ENCODE peak calls at places on chromosomes 6 and 20, in four cellular contexts. P is astrocyte, L is H1, O is fibroblast of mammary gland. W is an unnamed sample.

GRCh38 chr6:149933036-149933435 is 8.8 kb upstream of the ULBP2 start:
- DNase-seq in L (no peak), P (no peak), O (no peak), W (no peak)

GRCh38 chr6:137013031-137013430 is 31.7 kb downstream of the IL20RA start:
- DNase-seq in L (no peak), O (peak; percentile 31), P (peak; percentile 88), W (peak; percentile 82)

GRCh38 chr6:82818727-82819126 is 246.9 kb downstream of the UBE3D start:
- DNase-seq in L (no peak), P (peak; percentile 77), O (peak; percentile 84), W (peak; percentile 56)

GRCh38 chr20:61146006-61146405 is 106.1 kb upstream of the CDH4 start:
- DNase-seq in L (no peak), P (no peak), O (peak; percentile 21), W (peak; percentile 27)

GRCh38 chr20:37315293-37316110 is 26.0 kb downstream of the MANBAL start:
- DNase-seq in O (peak; percentile 85), L (no peak), P (peak; percentile 84), W (peak; percentile 87)

GRCh38 chr6:143007626-143008025 is 53.1 kb upstream of the AIG1 start:
- DNase-seq in L (no peak), P (no peak), O (peak; percentile 87), W (peak; percentile 84)

GRCh38 chr6:40894962-40895799 is 143.8 kb downstream of the UNC5CL start:
- DNase-seq in L (peak; percentile 46), O (peak; percentile 57), P (peak; percentile 25), W (peak; percentile 70)

GRCh38 chr6:36285797-36286196 is 15.9 kb downstream of the PNPLA1 start:
- DNase-seq in P (no peak), O (no peak), L (no peak), W (no peak)

GRCh38 chr6:131451330-131452195 is 121.5 kb upstream of the ARG1 start:
- DNase-seq in O (no peak), P (no peak), L (no peak), W (no peak)

GRCh38 chr20:40651121-40651520 is 37.9 kb downstream of the MAFB start:
- DNase-seq in O (peak; percentile 26), L (no peak), P (peak; percentile 16), W (peak; percentile 8)

GRCh38 chr6:26243132-26243531 is 121.9 kb upstream of the BTN3A2 start:
- DNase-seq in L (no peak), P (no peak), O (no peak), W (no peak)

GRCh38 chr20:63941282-63942060 is 14.7 kb downstream of the UCKL1 start:
- DNase-seq in O (peak; percentile 23), L (peak; percentile 96), P (no peak), W (no peak)

GRCh38 chr6:112296122-112296521 is 41.8 kb upstream of the LAMA4 start:
- DNase-seq in L (no peak), O (peak; percentile 76), P (peak; percentile 44), W (peak; percentile 71)

GRCh38 chr6:71419217-71419953 is 130.8 kb downstream of the OGFRL1 start:
- DNase-seq in O (peak; percentile 17), P (no peak), L (no peak), W (peak; percentile 31)

GRCh38 chr20:23232219-23232581 is 118.4 kb upstream of the NXT1 start:
- DNase-seq in L (no peak), P (no peak), O (no peak), W (no peak)

GRCh38 chr20:41078329-41078728 is 49.7 kb downstream of the TOP1 start:
- DNase-seq in P (peak; percentile 44), L (no peak), O (peak; percentile 51), W (peak; percentile 65)

GRCh38 chr6:157280153-157280552 is 43.2 kb downstream of the TMEM242 start:
- DNase-seq in P (no peak), O (no peak), L (no peak), W (no peak)

GRCh38 chr6:158960046-158960445 is 40.0 kb downstream of the RSPH3 start:
- DNase-seq in L (no peak), P (no peak), O (no peak), W (no peak)

GRCh38 chr6:90502866-90503407 is 83.9 kb downstream of the MAP3K7 start:
- DNase-seq in P (no peak), O (no peak), L (no peak), W (no peak)

DNA sequence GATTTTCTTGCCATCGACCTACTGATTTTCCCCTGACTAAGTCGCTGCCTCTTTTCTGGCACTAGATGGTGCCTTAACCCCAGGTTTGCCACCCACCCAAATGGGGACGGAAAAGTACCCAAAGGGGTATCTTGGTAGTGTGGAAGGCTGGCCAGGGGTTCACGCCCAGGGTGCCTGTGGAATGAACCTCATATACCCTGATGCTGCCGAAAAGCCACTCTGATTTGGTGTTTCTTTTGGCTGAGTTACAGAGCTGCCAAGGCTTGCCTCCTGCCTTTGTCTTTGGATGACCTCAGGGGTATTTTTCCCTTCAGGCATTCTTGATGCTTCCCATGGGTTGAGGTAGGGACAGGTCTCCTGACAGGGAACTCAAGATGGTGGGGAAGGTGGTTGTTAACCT is 78.1 kb downstream of the MAP3K7 start:
- DNase-seq in O (no peak), P (no peak), L (no peak), W (no peak)
- TF ChIP-seq CTCF in O (no peak), P (no peak), L (peak; percentile 51), W (no peak)

GRCh38 chr6:75206338-75207210 is 721 bp upstream of the COL12A1 start:
- DNase-seq in P (peak; percentile 57), L (no peak), O (peak; percentile 67), W (peak; percentile 57)

GRCh38 chr6:75203721-75204120 is 2.1 kb downstream of the COL12A1 start:
- DNase-seq in O (peak; percentile 72), P (peak; percentile 45), L (no peak), W (peak; percentile 66)

GRCh38 chr6:75204222-75204958 is 1.5 kb downstream of the COL12A1 start:
- DNase-seq in L (no peak), O (peak; percentile 96), P (peak; percentile 87), W (peak; percentile 90)

GRCh38 chr6:75205776-75206334 is at the start of gene COL12A1:
- DNase-seq in P (peak; percentile 99), O (peak; percentile 99), L (no peak), W (peak; percentile 100)

DNA sequence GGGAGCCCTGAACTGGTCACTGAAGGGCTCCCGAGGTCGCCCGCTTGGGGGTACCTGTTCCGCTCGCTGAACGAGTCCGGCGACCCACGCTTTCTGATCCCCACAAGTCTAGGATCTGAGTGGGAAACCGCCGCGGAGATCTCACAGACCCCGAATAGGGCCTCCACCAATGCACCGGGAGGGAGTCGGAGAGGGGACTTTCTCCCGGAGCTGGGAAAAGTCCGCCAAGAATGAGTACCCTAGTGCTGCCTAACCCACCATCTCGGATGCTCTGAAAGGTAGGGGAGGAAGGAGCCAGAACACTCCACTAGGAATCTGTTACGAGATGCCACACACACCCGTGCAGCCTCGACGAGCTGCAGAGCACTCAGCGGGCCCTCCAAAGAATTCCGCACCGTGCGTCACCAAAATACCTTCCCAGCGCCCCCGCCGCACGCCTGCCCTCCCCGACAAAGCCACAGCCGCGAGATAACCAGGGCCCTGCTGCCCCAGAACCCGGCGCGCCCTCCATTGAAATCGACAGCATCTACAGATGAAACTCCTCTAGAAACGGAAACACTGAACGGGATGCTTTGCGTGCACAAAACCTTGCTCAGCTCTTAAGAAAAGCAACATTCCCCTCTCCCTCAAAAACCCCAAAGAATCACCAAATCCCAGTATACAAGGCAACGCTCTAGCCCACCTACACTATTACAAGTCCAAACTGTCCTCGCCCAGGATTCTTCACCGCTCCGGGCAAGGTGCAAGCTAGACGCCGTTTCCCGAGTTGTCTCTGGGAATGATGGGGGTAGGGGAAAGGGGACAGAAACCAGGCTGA is 686 bp downstream of the COL12A1 start:
- DNase-seq in L (no peak), O (peak; percentile 70), P (peak; percentile 85), W (peak; percentile 75)
- H3K4me3 ChIP-seq in L (peak overlapping the region; percentile 77), O (peak overlapping the region; percentile 99), P (peak overlapping the region; percentile 99), W (peak overlapping the region; percentile 100)

GRCh38 chr20:25299801-25300200 is 51.9 kb downstream of the PYGB start:
- DNase-seq in O (peak; percentile 33), P (peak; percentile 47), L (no peak), W (no peak)
- TF ChIP-seq CTCF in O (no peak), P (no peak), L (no peak), W (peak; percentile 4)

GRCh38 chr6:109800771-109801170 is 109.7 kb downstream of the FIG4 start:
- DNase-seq in O (no peak), L (no peak), P (no peak), W (no peak)

GRCh38 chr6:109804020-109804419 is 112.9 kb downstream of the FIG4 start:
- DNase-seq in O (no peak), L (no peak), P (no peak), W (no peak)

GRCh38 chr6:109795994-109796555 is 105.0 kb downstream of the FIG4 start:
- DNase-seq in L (no peak), P (peak; percentile 37), O (peak; percentile 53), W (peak; percentile 60)

GRCh38 chr6:109801794-109802193 is 110.7 kb downstream of the FIG4 start:
- DNase-seq in O (no peak), P (no peak), L (no peak), W (no peak)

DNA sequence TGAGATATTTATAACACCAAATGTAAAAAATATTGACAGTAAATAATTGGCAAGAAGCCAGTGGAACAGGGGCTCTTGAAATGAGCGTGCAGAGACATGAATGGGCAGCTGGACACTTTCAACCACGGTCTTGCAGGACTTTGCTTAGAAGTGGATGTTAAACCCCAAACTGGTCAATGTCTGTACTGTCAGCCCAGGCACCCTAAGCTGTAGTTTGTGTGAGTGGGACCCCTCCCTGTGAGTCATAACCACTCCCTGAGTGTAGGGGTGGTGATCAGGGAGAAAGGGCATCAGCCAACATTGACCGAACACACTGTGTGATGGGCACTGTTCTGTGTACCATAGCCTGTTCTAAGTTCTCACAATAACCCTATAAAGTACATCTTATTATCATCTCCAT is 108.6 kb downstream of the FIG4 start:
- DNase-seq in P (no peak), O (peak; percentile 56), L (no peak), W (no peak)
- H3K4me3 ChIP-seq in P (no peak overlapping the region), O (no peak overlapping the region), L (no peak overlapping the region), W (no peak overlapping the region)

GRCh38 chr20:10047427-10047826 is 12.6 kb downstream of the ANKEF1 start:
- DNase-seq in P (no peak), L (peak; percentile 17), O (peak; percentile 11), W (no peak)
- TF ChIP-seq CTCF in P (peak; percentile 3), L (peak; percentile 73), O (peak; percentile 20), W (no peak)

DNA sequence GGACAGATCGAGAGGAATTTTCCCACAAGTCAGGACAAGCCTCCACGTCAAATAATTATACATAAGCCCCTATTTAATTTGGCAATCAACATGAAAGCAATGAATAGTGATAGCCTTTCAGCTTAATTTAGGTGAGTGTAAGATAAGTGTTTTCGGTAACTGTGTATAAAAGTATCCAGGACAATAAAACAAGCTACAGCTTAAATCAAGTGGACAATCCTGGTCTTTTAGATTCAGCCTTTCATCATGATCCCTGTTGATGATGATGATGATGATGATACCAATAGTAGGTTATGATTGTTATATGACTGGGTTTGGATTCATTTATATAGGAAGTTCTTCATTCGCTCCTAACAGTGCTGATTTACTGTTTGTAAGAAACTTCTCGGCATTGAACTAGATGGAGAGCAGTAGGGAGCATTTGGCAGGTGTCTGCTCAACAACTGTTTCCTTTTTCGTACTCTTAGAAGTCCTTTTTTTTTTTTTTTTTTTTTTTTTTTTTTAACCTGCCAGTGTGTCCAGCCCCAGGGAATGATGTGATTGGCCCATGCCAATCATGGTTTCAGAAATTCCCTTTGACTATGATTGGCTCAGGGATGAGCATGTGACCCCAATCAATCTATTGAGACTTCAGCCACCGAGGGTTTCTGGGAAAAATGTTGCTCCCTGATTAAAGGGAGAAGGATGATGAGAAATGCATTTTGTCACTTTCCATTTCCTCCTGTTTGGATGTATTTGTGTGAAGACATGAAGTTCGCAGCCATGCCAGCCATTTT is 11.3 kb upstream of the RNF182 start:
- DNase-seq in L (no peak), O (no peak), P (no peak), W (no peak)
- H3K4me3 ChIP-seq in L (no peak overlapping the region), O (no peak overlapping the region), P (no peak overlapping the region), W (no peak overlapping the region)

GRCh38 chr6:44630125-44631028 is 242.9 kb downstream of the CDC5L start:
- DNase-seq in L (no peak), P (peak; percentile 63), O (peak; percentile 67), W (peak; percentile 70)
- TF ChIP-seq CTCF in L (peak; percentile 67), P (peak; percentile 62), O (peak; percentile 75), W (peak; percentile 77)